ENCODE peak calls at places on chromosomes 13 and 19, in four cellular contexts. W, L, C and P are unnamed samples. For H3K27me3, the result is how much of the 10 kb centered on the place peaks cover.

GRCh38 chr19:8626823-8627222 is 3.6 kb upstream of the NFILZ start:
- DNase-seq in L (no peak), W (no peak), C (no peak), P (no peak)

GRCh38 chr13:112012004-112012704 is 54.8 kb upstream of the SOX1 start:
- DNase-seq in C (peak), W (no peak), L (no peak), P (no peak)

GRCh38 chr19:46472592-46472991 is 1.2 kb upstream of the PNMA8A start:
- DNase-seq in L (no peak), C (no peak), W (no peak), P (no peak)

GRCh38 chr13:24338721-24339120 is 29.3 kb downstream of the C1QTNF9 start:
- DNase-seq in L (no peak), W (no peak), C (no peak), P (no peak)

GRCh38 chr13:105598551-105598950 is 936.9 kb downstream of the EFNB2 start:
- DNase-seq in C (no peak), W (no peak), L (no peak), P (no peak)

GRCh38 chr13:32821149-32821688 is 195.0 kb upstream of the KL start:
- DNase-seq in L (no peak), W (no peak), C (no peak), P (no peak)

GRCh38 chr19:3243851-3244700 is 19.6 kb downstream of the CELF5 start:
- DNase-seq in W (peak), L (peak), C (no peak), P (peak)

GRCh38 chr19:42306646-42307045 is 4.2 kb upstream of the PAFAH1B3 start:
- DNase-seq in W (no peak), C (no peak), L (no peak), P (no peak)

GRCh38 chr13:42814868-42815267 is 33.5 kb downstream of the FAM216B start:
- DNase-seq in W (no peak), L (no peak), C (no peak), P (no peak)

GRCh38 chr19:46192990-46193650 is 36.4 kb upstream of the IGFL1 start:
- DNase-seq in W (no peak), C (no peak), L (no peak), P (peak)

GRCh38 chr13:101706651-101707050 is 254.2 kb downstream of the ITGBL1 start:
- DNase-seq in C (peak), L (no peak), W (no peak), P (no peak)

GRCh38 chr19:30785728-30786127 is 413.5 kb downstream of the ZNF536 start:
- DNase-seq in L (no peak), W (no peak), C (peak), P (no peak)

GRCh38 chr13:29707876-29708543 is 112.5 kb upstream of the SLC7A1 start:
- DNase-seq in L (peak), C (no peak), W (peak), P (peak)

GRCh38 chr19:45800009-45800553 is 7.4 kb upstream of the DMWD start:
- DNase-seq in L (no peak), C (no peak), W (no peak), P (no peak)

GRCh38 chr19:54424660-54425381 is 9.6 kb downstream of the TTYH1 start:
- DNase-seq in W (no peak), L (no peak), C (no peak), P (no peak)

GRCh38 chr19:56291857-56292256 is 19.3 kb downstream of the EDDM13 start:
- DNase-seq in W (no peak), C (no peak), L (no peak), P (no peak)

GRCh38 chr13:53490732-53491131 is 462.1 kb downstream of the OLFM4 start:
- DNase-seq in L (no peak), W (no peak), C (no peak), P (no peak)

GRCh38 chr13:19048381-19048780 is 133.2 kb downstream of the TUBA3C start:
- DNase-seq in L (no peak), W (no peak), C (no peak), P (no peak)

GRCh38 chr19:33497778-33498175 is 23.8 kb downstream of the PEPD start:
- DNase-seq in W (no peak), L (no peak), C (no peak), P (no peak)

GRCh38 chr19:32676186-32676894 is 692 bp downstream of the RGS9BP start:
- DNase-seq in W (peak), L (peak), C (no peak), P (no peak)

GRCh38 chr19:46303702-46304397 is 7.0 kb downstream of the HIF3A start:
- DNase-seq in W (peak), L (peak), C (peak), P (peak)

GRCh38 chr13:63351081-63351480 is 1935.4 kb upstream of the PCDH20 start:
- DNase-seq in W (no peak), C (no peak), L (no peak), P (no peak)

GRCh38 chr19:18464646-18465045 is 26.7 kb upstream of the ISYNA1 start:
- DNase-seq in L (peak), C (peak), W (no peak), P (peak)

GRCh38 chr13:29761815-29762214 is 88.6 kb downstream of the UBL3 start:
- DNase-seq in L (no peak), C (no peak), W (no peak), P (no peak)

GRCh38 chr13:97506511-97506910 is 72.5 kb downstream of the RAP2A start:
- DNase-seq in W (no peak), L (no peak), C (no peak), P (no peak)

GRCh38 chr19:10809693-10810285 is 26.2 kb downstream of the TMED1 start:
- DNase-seq in C (no peak), W (no peak), L (no peak), P (no peak)

GRCh38 chr19:44712864-44713515 is 14.0 kb downstream of the CEACAM16 start:
- DNase-seq in W (no peak), L (no peak), C (no peak), P (no peak)
- H3K27me3 ChIP-seq in W (under half), L (under half), C (under half), P (under half)

DNA sequence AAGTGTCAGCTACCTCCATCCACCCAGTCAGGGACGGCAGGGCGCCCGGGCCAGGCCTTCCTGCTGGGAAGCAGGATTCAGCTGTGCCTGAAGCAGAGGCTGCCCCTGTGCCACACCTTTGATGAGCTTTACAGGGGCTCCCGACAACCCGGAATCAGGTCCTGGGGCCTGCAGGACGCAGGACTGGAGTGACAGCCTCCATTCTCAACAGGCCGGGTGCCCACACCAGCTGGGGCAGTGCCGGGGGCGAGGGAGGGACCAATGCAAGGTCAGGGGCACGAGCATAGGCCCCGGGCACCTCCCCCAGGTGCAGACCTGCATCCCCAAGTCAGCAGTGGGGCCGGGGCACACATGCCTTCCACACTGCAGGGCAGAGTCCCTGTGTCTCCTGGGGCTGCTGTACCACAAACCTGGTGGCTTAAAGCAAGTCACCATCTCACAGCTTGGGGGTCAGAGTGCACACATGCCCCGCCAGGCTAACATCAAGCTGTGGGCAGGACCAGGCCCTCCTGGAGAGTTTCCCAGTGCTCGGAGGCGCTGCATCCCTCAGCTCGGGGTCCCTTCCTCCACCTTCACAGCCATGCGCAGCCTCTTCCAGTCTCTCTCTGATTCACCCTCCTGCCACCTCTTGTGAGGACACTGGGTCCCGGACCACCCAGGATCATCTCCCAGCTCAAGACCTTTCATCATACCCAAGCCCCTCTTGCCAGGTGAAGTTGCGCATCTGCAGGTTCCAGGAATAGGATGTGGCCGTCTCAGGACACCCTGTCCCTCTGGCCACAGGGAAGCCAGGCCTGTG is 13.4 kb downstream of the UBXN6 start:
- DNase-seq in C (no peak), W (no peak), L (no peak), P (no peak)
- TF ChIP-seq CTCF in C (no peak), W (no peak), L (no peak), P (no peak)

DNA sequence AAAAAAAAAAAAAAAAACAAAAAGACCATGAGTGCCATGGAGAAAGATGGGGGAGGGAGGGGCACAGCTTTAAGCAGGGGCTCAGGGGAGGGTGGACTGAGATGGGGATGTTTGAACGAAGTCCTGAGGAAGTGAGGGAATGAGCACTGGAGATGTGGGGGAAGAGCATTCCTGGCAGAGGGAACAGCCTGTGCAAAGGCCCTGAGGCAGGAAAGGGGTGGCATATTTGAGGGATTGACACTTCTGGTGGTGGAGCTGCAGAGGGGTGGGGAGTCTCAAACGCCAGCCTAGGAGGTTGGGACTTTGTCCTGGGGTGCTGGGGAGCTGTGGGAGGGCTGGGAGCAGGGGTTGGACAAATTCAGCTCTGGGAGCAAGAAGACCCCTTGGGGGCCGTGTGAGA is 29.2 kb downstream of the MYH14 start:
- DNase-seq in L (no peak), C (no peak), W (no peak), P (no peak)
- H3K27me3 ChIP-seq in L (under half), C (under half), W (under half), P (under half)

DNA sequence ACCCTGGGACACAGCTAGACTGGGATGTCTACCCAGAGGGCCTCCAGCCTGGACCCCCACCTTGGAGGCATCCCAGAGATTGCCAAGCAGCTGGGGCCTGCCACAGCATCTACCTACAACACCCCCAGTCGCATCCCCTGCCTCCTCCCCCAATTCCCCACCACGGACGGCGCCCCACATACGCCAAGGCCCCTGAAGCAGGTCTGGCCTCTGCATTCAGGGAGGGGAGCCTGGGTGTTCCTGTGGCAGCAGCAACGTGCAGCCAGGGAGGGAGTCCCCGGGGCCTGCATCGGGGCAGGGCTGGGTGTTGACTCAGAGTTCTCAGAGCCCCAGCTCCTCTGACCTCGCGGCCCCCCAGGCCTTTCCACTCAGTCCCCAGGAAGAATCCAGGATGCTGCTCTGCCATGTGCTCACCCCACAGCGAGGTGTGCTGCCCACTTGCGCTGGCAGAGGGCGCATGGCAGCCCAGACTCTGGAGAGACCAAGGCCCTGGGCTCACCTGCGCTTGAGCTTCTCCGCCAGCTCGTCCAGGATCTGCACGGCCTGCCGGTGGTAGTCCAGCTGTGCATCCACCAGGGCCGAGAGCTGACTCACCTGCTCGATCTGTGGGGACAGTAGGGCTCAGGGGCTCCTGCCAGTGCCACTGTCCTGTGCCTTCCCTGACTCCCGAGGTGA is 19.6 kb downstream of the MPND start:
- DNase-seq in L (peak), W (no peak), C (no peak), P (no peak)
- TF ChIP-seq CTCF in L (no peak), W (no peak), C (no peak), P (no peak)